ENCODE peak calls at places on chromosomes 4 and X, in six cellular contexts. U is lower lobe of right lung, F is ascending aorta, P is SJSA1, H is HCT116, Q is stomach. S is an unnamed sample.

GRCh38 chrX:150507251-150507856 is 61.1 kb upstream of the MTM1 start:
- DNase-seq in U (peak; percentile 45), F (no peak), P (no peak), H (no peak), Q (no peak), S (no peak)

GRCh38 chr4:150818661-150819060 is 196.4 kb downstream of the LRBA start:
- DNase-seq in U (no peak), F (no peak), P (no peak), H (no peak), Q (no peak), S (no peak)

GRCh38 chr4:165982934-165983333 is 109.9 kb downstream of the TLL1 start:
- DNase-seq in U (no peak), F (no peak), P (no peak), H (no peak), Q (no peak), S (no peak)

GRCh38 chr4:123877561-123877960 is 481.0 kb downstream of the SPRY1 start:
- DNase-seq in U (no peak), F (no peak), P (no peak), H (no peak), Q (peak; percentile 51), S (peak; percentile 28)

GRCh38 chr4:137852326-137852725 is 320.0 kb upstream of the PCDH18 start:
- DNase-seq in U (no peak), F (no peak), P (no peak), H (no peak), Q (no peak), S (no peak)

GRCh38 chr4:47926667-47927258 is 12.4 kb upstream of the NFXL1 start:
- DNase-seq in U (no peak), F (no peak), P (no peak), H (peak; percentile 43), Q (peak; percentile 61), S (peak; percentile 68)

GRCh38 chrX:10015711-10016515 is 48.8 kb downstream of the CLDN34 start:
- DNase-seq in U (peak; percentile 59), F (peak; percentile 69), P (peak; percentile 44), H (no peak), Q (no peak), S (peak; percentile 60)

GRCh38 chr4:165133150-165133549 is 20.5 kb upstream of the TMEM192 start:
- DNase-seq in U (no peak), F (no peak), P (no peak), H (no peak), Q (no peak), S (no peak)

GRCh38 chr4:11805837-11806236 is 377.1 kb upstream of the HS3ST1 start:
- DNase-seq in U (no peak), F (no peak), P (no peak), H (peak; percentile 53), Q (no peak), S (peak; percentile 16)

GRCh38 chr4:70589785-70590184 is 2.3 kb upstream of the AMBN start:
- DNase-seq in U (no peak), F (no peak), P (no peak), H (no peak), Q (no peak), S (no peak)

GRCh38 chr4:127732623-127733199 is 2.5 kb downstream of the SLC25A31 start:
- DNase-seq in U (no peak), F (no peak), P (peak; percentile 47), H (peak; percentile 41), Q (no peak), S (no peak)

GRCh38 chrX:480861-481417 is 94.2 kb upstream of the PPP2R3B start:
- DNase-seq in U (no peak), F (peak; percentile 2), P (no peak), H (no peak), Q (no peak), S (peak; percentile 6)

GRCh38 chr4:14652522-14652921 is 349.8 kb upstream of the CPEB2 start:
- DNase-seq in U (no peak), F (no peak), P (no peak), H (no peak), Q (no peak), S (no peak)

DNA sequence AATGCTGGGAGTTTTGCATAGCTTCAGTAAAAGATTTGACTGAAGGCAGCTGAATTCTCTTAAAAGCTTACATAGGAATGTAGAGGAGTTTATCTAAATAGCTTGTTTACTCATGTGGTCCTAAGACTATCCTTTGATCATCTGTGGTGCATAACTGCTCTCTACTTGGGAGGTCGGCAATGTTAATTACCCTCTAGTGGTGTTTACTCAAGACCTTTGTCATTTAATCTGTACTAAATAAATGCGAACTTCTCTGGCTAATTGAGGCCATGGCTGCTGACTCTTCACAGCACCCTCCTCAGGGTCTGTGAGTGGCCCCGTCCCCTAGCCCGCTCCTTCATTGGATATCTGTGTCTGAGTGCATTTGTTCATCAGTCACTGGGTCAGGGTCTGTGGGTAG is 13.8 kb upstream of the TMEM33 start:
- DNase-seq in U (no peak), F (no peak), P (peak; percentile 26), H (no peak), Q (no peak), S (no peak)
- H3K36me3 ChIP-seq in U (no peaks in the 10 kb centered on the region), F (no peaks in the 10 kb centered on the region), P (no peaks in the 10 kb centered on the region), H (no peaks in the 10 kb centered on the region), Q (no peaks in the 10 kb centered on the region), S (no peaks in the 10 kb centered on the region)

DNA sequence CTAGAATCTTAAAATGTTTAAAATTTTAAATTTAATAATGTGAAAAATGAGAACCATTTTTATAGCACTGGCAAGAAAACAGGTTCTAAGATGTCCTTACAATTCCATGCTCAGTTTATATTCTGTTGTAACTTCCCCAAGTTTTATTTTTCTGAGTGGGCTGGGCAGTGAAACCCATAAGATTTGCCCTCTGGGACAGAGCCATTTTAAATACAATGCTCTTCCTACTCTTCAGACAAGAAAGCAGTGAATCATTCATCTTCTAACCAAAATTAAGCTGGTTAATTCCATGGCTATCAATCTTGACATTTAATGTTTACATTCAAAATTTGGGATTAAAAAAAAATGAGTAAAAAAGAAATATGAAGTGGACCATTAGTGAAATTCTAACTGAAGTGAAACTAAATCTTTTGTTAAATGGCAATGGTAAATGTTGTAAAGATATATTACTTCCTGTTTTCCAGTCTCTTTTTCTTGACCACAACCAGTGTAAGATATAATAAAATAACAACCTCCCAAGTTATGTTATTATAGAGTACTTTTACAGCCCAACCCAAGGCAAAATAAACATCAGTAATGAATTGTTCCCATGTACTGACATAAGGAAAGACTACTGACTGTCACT is 37.2 kb upstream of the PTPN13 start:
- DNase-seq in U (no peak), F (no peak), P (peak; percentile 43), H (no peak), Q (no peak), S (peak; percentile 31)
- H3K4me3 ChIP-seq in U (no peak overlapping the region), F (no peak overlapping the region), P (no peak overlapping the region), H (no peak overlapping the region), Q (no peak overlapping the region), S (no peak overlapping the region)

DNA sequence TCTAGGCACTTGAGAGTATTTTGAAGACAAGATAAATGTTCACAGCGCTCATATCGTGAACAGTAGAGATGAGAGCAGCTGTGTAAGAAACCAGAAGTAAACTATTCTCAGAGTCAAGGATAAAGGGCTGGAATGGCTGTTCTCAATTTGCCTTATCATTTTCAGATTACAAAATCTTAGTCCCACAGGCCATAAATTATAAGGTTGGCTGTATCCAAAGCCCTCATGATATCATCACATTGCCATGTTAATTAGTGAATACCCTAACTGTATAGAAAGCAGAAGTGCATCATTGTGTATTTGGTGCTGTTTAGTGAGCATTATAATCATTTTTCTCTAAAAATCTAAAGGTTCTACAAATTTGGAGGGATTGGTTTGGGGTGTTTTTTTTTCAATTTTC is 168.9 kb upstream of the EDNRA start:
- DNase-seq in U (no peak), F (no peak), P (no peak), H (no peak), Q (no peak), S (no peak)
- H3K27ac ChIP-seq in U (peak overlapping the region; percentile 79), F (no peak overlapping the region), P (no peak overlapping the region), H (no peak overlapping the region), Q (no peak overlapping the region), S (no peak overlapping the region)

GRCh38 chr4:121669163-121669550 is 27.6 kb downstream of the ANXA5 start:
- DNase-seq in U (no peak), F (no peak), P (peak; percentile 42), H (no peak), Q (no peak), S (no peak)
- H3K36me3 ChIP-seq in U (peaks cover 79% of the 10 kb centered on the region), F (peaks cover 90% of the 10 kb centered on the region), P (peaks cover 87% of the 10 kb centered on the region), H (peaks cover 26% of the 10 kb centered on the region), Q (peaks cover 87% of the 10 kb centered on the region), S (peaks cover 82% of the 10 kb centered on the region)

DNA sequence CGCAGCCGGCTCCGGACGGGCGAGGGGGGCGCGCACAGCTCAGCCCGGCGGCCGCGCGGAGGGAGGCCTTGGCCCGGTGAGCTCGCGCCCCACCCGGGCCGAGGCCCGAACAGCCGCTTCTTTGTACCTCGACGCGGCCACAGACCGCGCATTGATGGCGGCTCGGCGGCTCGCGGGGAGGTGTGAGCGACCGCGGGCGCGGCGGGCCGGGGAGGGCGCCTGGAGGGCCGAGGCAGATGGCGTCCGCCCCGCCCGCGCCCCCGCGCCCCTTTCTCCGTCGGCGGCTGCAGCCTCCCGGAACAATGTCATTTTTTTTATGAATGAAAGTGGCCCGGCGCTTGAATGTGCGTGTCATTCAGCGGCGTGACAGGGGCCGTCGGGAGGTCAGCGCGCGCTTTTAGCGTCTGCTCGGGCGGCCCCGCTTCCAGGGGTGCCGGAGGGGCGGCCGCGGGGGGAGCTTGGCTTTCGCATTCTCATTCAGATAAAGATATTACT is 1.8 kb downstream of the FGFR3 start:
- DNase-seq in U (no peak), F (no peak), P (no peak), H (no peak), Q (no peak), S (no peak)
- H3K4me3 ChIP-seq in U (peak overlapping the region; percentile 64), F (peak overlapping the region; percentile 70), P (peak overlapping the region; percentile 44), H (peak overlapping the region; percentile 61), Q (peak overlapping the region; percentile 52), S (peak overlapping the region; percentile 65)

GRCh38 chr4:17436750-17437090 is 75.2 kb downstream of the QDPR start:
- DNase-seq in U (no peak), F (no peak), P (no peak), H (no peak), Q (no peak), S (no peak)

GRCh38 chr4:17437396-17437795 is 74.5 kb downstream of the QDPR start:
- DNase-seq in U (no peak), F (no peak), P (no peak), H (no peak), Q (no peak), S (no peak)
- H3K27ac ChIP-seq in U (no peak overlapping the region), F (no peak overlapping the region), P (no peak overlapping the region), H (no peak overlapping the region), Q (no peak overlapping the region), S (no peak overlapping the region)